ENCODE peak calls at places on chromosomes 5 and 9, in ten cellular contexts. G, C, W, X, F, B, E, Y, M and N are unnamed samples.

GRCh38 chr5:171897231-171897630 is 109.2 kb downstream of the FBXW11 start:
- DNase-seq in G (no peak), C (no peak), W (no peak), X (no peak), F (no peak), B (no peak), E (no peak), Y (no peak), M (no peak), N (no peak)

GRCh38 chr5:74314906-74315305 is 325.6 kb downstream of the ENC1 start:
- DNase-seq in G (no peak), C (no peak), W (no peak), X (no peak), F (no peak), B (no peak), E (no peak), Y (no peak), M (peak), N (no peak)

GRCh38 chr9:108478431-108478837 is 377.4 kb downstream of the ACTL7B start:
- DNase-seq in G (no peak), C (no peak), W (peak), X (no peak), F (no peak), B (no peak), E (peak), Y (no peak), M (no peak), N (no peak)

GRCh38 chr5:97778451-97778850 is 595.4 kb upstream of the RIOK2 start:
- DNase-seq in G (no peak), C (no peak), W (no peak), X (no peak), F (no peak), B (no peak), E (no peak), Y (no peak), M (no peak), N (no peak)

GRCh38 chr5:102958481-102959011 is 161.4 kb downstream of the GIN1 start:
- DNase-seq in G (no peak), C (no peak), W (no peak), X (no peak), F (no peak), B (no peak), E (peak), Y (no peak), M (no peak), N (no peak)

GRCh38 chr5:137142371-137143243 is 356.5 kb downstream of the SPOCK1 start:
- DNase-seq in G (no peak), C (no peak), W (peak), X (peak), F (no peak), B (no peak), E (no peak), Y (no peak), M (peak), N (no peak)

GRCh38 chr5:78518365-78519197 is 130.0 kb downstream of the LHFPL2 start:
- DNase-seq in G (no peak), C (no peak), W (peak), X (no peak), F (no peak), B (no peak), E (no peak), Y (peak), M (peak), N (peak)

GRCh38 chr5:97171703-97172102 is 11.3 kb downstream of the RIOK2 start:
- DNase-seq in G (no peak), C (no peak), W (no peak), X (no peak), F (no peak), B (no peak), E (no peak), Y (peak), M (no peak), N (no peak)

GRCh38 chr5:638501-639252 is 26.5 kb downstream of the CEP72 start:
- DNase-seq in G (no peak), C (no peak), W (no peak), X (no peak), F (no peak), B (no peak), E (no peak), Y (no peak), M (no peak), N (peak)

GRCh38 chr5:96997265-96997859 is 61.5 kb downstream of the LNPEP start:
- DNase-seq in G (no peak), C (no peak), W (peak), X (peak), F (no peak), B (no peak), E (peak), Y (peak), M (peak), N (no peak)

GRCh38 chr9:21334603-21334968 is 618 bp downstream of the KLHL9 start:
- DNase-seq in G (peak), C (no peak), W (no peak), X (no peak), F (no peak), B (no peak), E (peak), Y (peak), M (no peak), N (no peak)

GRCh38 chr5:106875591-106876297 is 795.0 kb downstream of the EFNA5 start:
- DNase-seq in G (no peak), C (no peak), W (peak), X (no peak), F (peak), B (no peak), E (peak), Y (peak), M (peak), N (no peak)

GRCh38 chr5:78610633-78611032 is 37.9 kb downstream of the LHFPL2 start:
- DNase-seq in G (no peak), C (no peak), W (no peak), X (no peak), F (no peak), B (no peak), E (no peak), Y (no peak), M (no peak), N (no peak)

GRCh38 chr5:157431544-157432200 is 28.3 kb upstream of the NIPAL4 start:
- DNase-seq in G (peak), C (no peak), W (peak), X (peak), F (no peak), B (peak), E (peak), Y (peak), M (peak), N (peak)

GRCh38 chr5:67897431-67897830 is 318.1 kb upstream of the PIK3R1 start:
- DNase-seq in G (no peak), C (no peak), W (no peak), X (no peak), F (no peak), B (no peak), E (no peak), Y (no peak), M (no peak), N (peak)

GRCh38 chr5:42950466-42951168 is 89.5 kb downstream of the ANXA2R start:
- DNase-seq in G (peak), C (peak), W (peak), X (peak), F (peak), B (peak), E (peak), Y (no peak), M (peak), N (peak)

GRCh38 chr9:117744856-117745389 is 40.7 kb downstream of the TLR4 start:
- DNase-seq in G (no peak), C (no peak), W (peak), X (no peak), F (peak), B (no peak), E (no peak), Y (no peak), M (no peak), N (no peak)

GRCh38 chr5:65050826-65051498 is 282.2 kb downstream of the CWC27 start:
- DNase-seq in G (no peak), C (no peak), W (no peak), X (no peak), F (no peak), B (no peak), E (peak), Y (no peak), M (no peak), N (no peak)

GRCh38 chr5:133203317-133204305 is 151.8 kb downstream of the HSPA4 start:
- DNase-seq in G (no peak), C (no peak), W (no peak), X (no peak), F (no peak), B (no peak), E (no peak), Y (no peak), M (no peak), N (no peak)

GRCh38 chr9:125494555-125494920 is 212.5 kb downstream of the MAPKAP1 start:
- DNase-seq in G (no peak), C (no peak), W (no peak), X (no peak), F (no peak), B (no peak), E (no peak), Y (no peak), M (no peak), N (no peak)

GRCh38 chr5:72920690-72921089 is 35.2 kb upstream of the FCHO2 start:
- DNase-seq in G (no peak), C (no peak), W (no peak), X (no peak), F (no peak), B (no peak), E (peak), Y (no peak), M (no peak), N (no peak)

GRCh38 chr5:22754155-22754554 is 99.0 kb downstream of the CDH12 start:
- DNase-seq in G (no peak), C (no peak), W (no peak), X (no peak), F (no peak), B (no peak), E (no peak), Y (no peak), M (no peak), N (no peak)

GRCh38 chr9:123716339-123716738 is 213.6 kb downstream of the DENND1A start:
- DNase-seq in G (no peak), C (no peak), W (no peak), X (no peak), F (no peak), B (no peak), E (no peak), Y (no peak), M (no peak), N (no peak)

GRCh38 chr9:13557724-13558123 is 278.2 kb upstream of the MPDZ start:
- DNase-seq in G (no peak), C (no peak), W (no peak), X (no peak), F (no peak), B (no peak), E (no peak), Y (no peak), M (no peak), N (no peak)

GRCh38 chr5:911601-912000 is 18.9 kb downstream of the TRIP13 start:
- DNase-seq in G (no peak), C (no peak), W (no peak), X (no peak), F (no peak), B (no peak), E (no peak), Y (no peak), M (no peak), N (no peak)

GRCh38 chr5:143536364-143536763 is 132.9 kb upstream of the NR3C1 start:
- DNase-seq in G (no peak), C (no peak), W (peak), X (peak), F (no peak), B (no peak), E (peak), Y (peak), M (peak), N (no peak)

GRCh38 chr9:127386981-127387380 is 10.0 kb upstream of the SLC2A8 start:
- DNase-seq in G (no peak), C (no peak), W (peak), X (no peak), F (no peak), B (no peak), E (no peak), Y (no peak), M (no peak), N (no peak)

GRCh38 chr5:125587631-125588030 is 835.6 kb upstream of the GRAMD2B start:
- DNase-seq in G (no peak), C (no peak), W (no peak), X (no peak), F (no peak), B (no peak), E (no peak), Y (no peak), M (no peak), N (no peak)

GRCh38 chr5:6757414-6757969 is 44.3 kb downstream of the TENT4A start:
- DNase-seq in G (no peak), C (no peak), W (no peak), X (no peak), F (no peak), B (no peak), E (no peak), Y (peak), M (no peak), N (no peak)

GRCh38 chr9:87854563-87854962 is 28.1 kb upstream of the SPATA31E1 start:
- DNase-seq in G (no peak), C (no peak), W (no peak), X (no peak), F (no peak), B (no peak), E (no peak), Y (no peak), M (no peak), N (no peak)